ENCODE peak calls at places on chromosomes 5 and 9, in seven cellular contexts. D is WERI-Rb-1; P is stimulated activated CD4-positive, alpha-beta T cell treated with anti-CD3 and anti-CD28 coated beads, Interleukin-12 subunit alpha, Interleukin-12 subunit beta, amount 100 ng/mL, for 4 hours; Z is GM19239; E is activated CD8-positive, alpha-beta T cell treated with anti-CD3 and anti-CD28 coated beads, Interleukin-2, amount 10 ng/mL, durations not matched to agents 7 days and 5 days; U is endothelial cell; Q is left ventricle myocardium superior. O is an unnamed sample.

GRCh38 chr5:9534881-9535517 is 10.9 kb downstream of the SEMA5A start:
- DNase-seq in E (no peak), U (no peak), P (no peak), D (no peak), Q (peak; percentile 39), Z (no peak), O (no peak)

GRCh38 chr5:87829214-87829551 is 416.5 kb upstream of the CCNH start:
- DNase-seq in P (no peak), D (no peak), Z (no peak), Q (peak; percentile 53), U (no peak), E (no peak), O (no peak)

GRCh38 chr5:157303667-157304327 is 37.9 kb downstream of the CYFIP2 start:
- DNase-seq in Q (peak; percentile 87), U (peak; percentile 52), D (peak; percentile 32), P (no peak), Z (no peak), E (peak; percentile 71), O (peak; percentile 73)

GRCh38 chr9:95365766-95366165 is 48.3 kb upstream of the FANCC start:
- DNase-seq in U (no peak), E (no peak), P (no peak), Z (no peak), D (no peak), Q (no peak), O (no peak)

GRCh38 chr5:120735076-120735475 is 271.0 kb downstream of the PRR16 start:
- DNase-seq in Z (no peak), E (no peak), D (no peak), U (no peak), Q (no peak), P (no peak), O (no peak)

GRCh38 chr5:42951847-42952411 is 88.2 kb downstream of the ANXA2R start:
- DNase-seq in U (no peak), Z (peak; percentile 26), E (peak; percentile 80), Q (peak; percentile 48), P (peak; percentile 38), D (no peak), O (no peak)

GRCh38 chr5:68304421-68305052 is 89.0 kb downstream of the PIK3R1 start:
- DNase-seq in Q (no peak), P (no peak), U (no peak), D (no peak), E (no peak), Z (no peak), O (no peak)

GRCh38 chr5:502325-503079 is 21.7 kb downstream of the SLC9A3 start:
- DNase-seq in Q (no peak), E (no peak), D (peak; percentile 41), P (no peak), U (no peak), Z (no peak), O (no peak)

GRCh38 chr5:38585812-38586211 is 29.4 kb upstream of the LIFR start:
- DNase-seq in P (no peak), Z (no peak), D (peak; percentile 61), E (no peak), U (no peak), Q (no peak), O (no peak)

GRCh38 chr9:77954018-77954417 is 77.6 kb downstream of the GNAQ start:
- DNase-seq in Q (no peak), P (no peak), E (no peak), Z (no peak), U (no peak), D (no peak), O (no peak)

GRCh38 chr9:101705135-101705661 is 33.2 kb downstream of the GRIN3A start:
- DNase-seq in U (peak; percentile 43), Z (no peak), Q (peak; percentile 43), D (peak; percentile 82), P (peak; percentile 5), E (peak; percentile 42), O (peak; percentile 70)

GRCh38 chr5:75243100-75243499 is 6.4 kb upstream of the ANKRD31 start:
- DNase-seq in P (no peak), E (no peak), U (no peak), D (no peak), Q (no peak), Z (no peak), O (no peak)

GRCh38 chr9:71442937-71443336 is 321.5 kb upstream of the TRPM3 start:
- DNase-seq in D (no peak), E (no peak), P (no peak), Q (no peak), Z (no peak), U (no peak), O (no peak)

GRCh38 chr5:139669681-139670368 is 21.7 kb downstream of the CXXC5 start:
- DNase-seq in U (no peak), Q (peak; percentile 72), E (peak; percentile 64), D (no peak), P (no peak), Z (peak; percentile 70), O (no peak)

GRCh38 chr5:39216621-39217020 is 2.7 kb downstream of the FYB1 start:
- DNase-seq in D (no peak), P (no peak), U (no peak), Z (no peak), E (no peak), Q (no peak), O (no peak)

GRCh38 chr5:157107508-157107907 is 1.3 kb downstream of the HAVCR2 start:
- DNase-seq in U (no peak), Q (no peak), Z (no peak), D (no peak), E (no peak), P (no peak), O (no peak)

GRCh38 chr9:136820947-136821332 is 13.2 kb downstream of the RABL6 start:
- DNase-seq in P (no peak), U (no peak), Q (no peak), E (no peak), Z (no peak), D (no peak), O (no peak)

GRCh38 chr9:108972626-108973209 is 38.5 kb downstream of the ABITRAM start:
- DNase-seq in P (no peak), E (no peak), D (no peak), Z (no peak), U (no peak), Q (no peak), O (no peak)

GRCh38 chr5:16807475-16807874 is 128.6 kb downstream of the MYO10 start:
- DNase-seq in E (no peak), P (no peak), U (no peak), D (no peak), Z (no peak), Q (no peak), O (no peak)

GRCh38 chr9:88747768-88748167 is 212.8 kb downstream of the NXNL2 start:
- DNase-seq in E (no peak), Q (peak; percentile 45), Z (no peak), U (no peak), D (no peak), P (no peak), O (no peak)

GRCh38 chr9:91978739-91979414 is 28.8 kb upstream of the ROR2 start:
- DNase-seq in U (peak; percentile 51), P (no peak), D (peak; percentile 65), Q (no peak), E (no peak), Z (no peak), O (peak; percentile 61)

GRCh38 chr5:98839469-98840383 is 66.3 kb downstream of the RGMB start:
- DNase-seq in D (no peak), E (no peak), U (no peak), Q (peak; percentile 28), Z (no peak), P (no peak), O (no peak)

GRCh38 chr9:4755026-4755609 is 14.1 kb upstream of the AK3 start:
- DNase-seq in E (no peak), P (no peak), D (no peak), Q (no peak), Z (no peak), U (no peak), O (no peak)

GRCh38 chr5:79081779-79082178 is 12.2 kb downstream of the BHMT2 start:
- DNase-seq in P (no peak), D (no peak), Q (no peak), U (no peak), E (no peak), Z (no peak), O (no peak)

GRCh38 chr5:159735749-159736660 is 180.3 kb upstream of the ADRA1B start:
- DNase-seq in D (no peak), Q (no peak), U (no peak), E (no peak), Z (no peak), P (no peak), O (no peak)

GRCh38 chr9:70427161-70427945 is 12.9 kb upstream of the KLF9 start:
- DNase-seq in P (no peak), D (no peak), Q (no peak), E (no peak), Z (no peak), U (no peak), O (no peak)

GRCh38 chr9:71249729-71250317 is 128.4 kb upstream of the TRPM3 start:
- DNase-seq in E (peak; percentile 21), Q (no peak), D (peak; percentile 44), P (no peak), U (peak; percentile 22), Z (peak; percentile 4), O (no peak)

GRCh38 chr5:143404416-143405062 is 1.1 kb upstream of the NR3C1 start:
- DNase-seq in Z (peak; percentile 26), P (peak; percentile 68), E (peak; percentile 81), Q (peak; percentile 86), D (peak; percentile 48), U (peak; percentile 47), O (peak; percentile 58)

GRCh38 chr9:2228132-2228531 is 213.0 kb downstream of the SMARCA2 start:
- DNase-seq in D (peak; percentile 70), Z (no peak), Q (peak; percentile 63), P (no peak), U (peak; percentile 31), E (peak; percentile 42), O (peak; percentile 60)

GRCh38 chr9:4904322-4905134 is 80.5 kb upstream of the JAK2 start:
- DNase-seq in P (no peak), Q (no peak), E (no peak), Z (no peak), D (no peak), U (no peak), O (no peak)

GRCh38 chr5:135071311-135071710 is 37.3 kb upstream of the PITX1 start:
- DNase-seq in P (no peak), U (no peak), Z (no peak), Q (no peak), D (no peak), E (no peak), O (no peak)

GRCh38 chr9:16708638-16709435 is 161.6 kb downstream of the BNC2 start:
- DNase-seq in D (no peak), U (no peak), Z (no peak), P (no peak), E (no peak), Q (no peak), O (peak; percentile 50)

GRCh38 chr9:10806873-10807272 is 194.1 kb upstream of the PTPRD start:
- DNase-seq in E (no peak), P (no peak), Q (no peak), U (no peak), Z (no peak), D (no peak), O (no peak)

GRCh38 chr9:105053209-105053652 is 125.3 kb upstream of the ABCA1 start:
- DNase-seq in Q (no peak), E (peak; percentile 23), D (no peak), Z (no peak), U (no peak), P (peak; percentile 22), O (no peak)

GRCh38 chr9:102966999-102967398 is 28.1 kb upstream of the CYLC2 start:
- DNase-seq in D (no peak), U (no peak), Q (no peak), Z (no peak), E (no peak), P (no peak), O (no peak)

GRCh38 chr5:5968981-5969380 is 409.4 kb downstream of the MED10 start:
- DNase-seq in Q (no peak), E (no peak), P (no peak), U (no peak), Z (no peak), D (no peak), O (no peak)

O was measured in ecto neural progenitor cell.